ENCODE peak calls at places on chromosome 19, in four cellular contexts. One of them, this sample, is unnamed.

GRCh38 chr19:6826281-6826920 is 53.9 kb downstream of the VAV1 start:
- DNase-seq in K562: no peak
- DNase-seq in HepG2: no peak
- DNase-seq in WTC11: no peak
- DNase-seq in this sample: no peak

GRCh38 chr19:13833330-13834265 is 38.4 kb downstream of the ZSWIM4 start:
- DNase-seq in WTC11: peak
- DNase-seq in K562: peak
- DNase-seq in HepG2: peak
- DNase-seq in this sample: peak

GRCh38 chr19:57708641-57709354 is at the start of gene ZNF154:
- DNase-seq in HepG2: no peak
- DNase-seq in K562: no peak
- DNase-seq in WTC11: peak
- DNase-seq in this sample: no peak

GRCh38 chr19:52600639-52601024 is 30.5 kb downstream of the ZNF701 start:
- DNase-seq in HepG2: peak
- DNase-seq in K562: no peak
- DNase-seq in WTC11: peak
- DNase-seq in this sample: no peak

GRCh38 chr19:17757125-17757524 is 5.8 kb downstream of the FCHO1 start:
- DNase-seq in WTC11: no peak
- DNase-seq in HepG2: no peak
- DNase-seq in K562: no peak
- DNase-seq in this sample: no peak

GRCh38 chr19:6773323-6773931 is 919 bp downstream of the VAV1 start:
- DNase-seq in K562: no peak
- DNase-seq in HepG2: no peak
- DNase-seq in WTC11: no peak
- DNase-seq in this sample: no peak

GRCh38 chr19:13693933-13694332 is 70.4 kb upstream of the MRI1 start:
- DNase-seq in HepG2: no peak
- DNase-seq in WTC11: no peak
- DNase-seq in K562: no peak
- DNase-seq in this sample: no peak

GRCh38 chr19:5563941-5564612 is 3.7 kb downstream of the TINCR start:
- DNase-seq in K562: no peak
- DNase-seq in WTC11: no peak
- DNase-seq in HepG2: no peak
- DNase-seq in this sample: no peak

GRCh38 chr19:43534811-43535761 is 2.1 kb downstream of the ZNF575 start:
- DNase-seq in HepG2: peak
- DNase-seq in K562: peak
- DNase-seq in WTC11: peak
- DNase-seq in this sample: peak

GRCh38 chr19:48728882-48729645 is 9.5 kb upstream of the MAMSTR start:
- DNase-seq in WTC11: peak
- DNase-seq in HepG2: no peak
- DNase-seq in K562: no peak
- DNase-seq in this sample: no peak

GRCh38 chr19:50553134-50553703 is 15.0 kb downstream of the LRRC4B start:
- DNase-seq in HepG2: no peak
- DNase-seq in WTC11: no peak
- DNase-seq in K562: no peak
- DNase-seq in this sample: no peak

GRCh38 chr19:3982701-3983541 is 2.3 kb downstream of the EEF2 start:
- DNase-seq in WTC11: no peak
- DNase-seq in HepG2: peak
- DNase-seq in K562: no peak
- DNase-seq in this sample: no peak

GRCh38 chr19:49340069-49340864 is 5.1 kb downstream of the CD37 start:
- DNase-seq in K562: peak
- DNase-seq in HepG2: peak
- DNase-seq in WTC11: peak
- DNase-seq in this sample: peak

GRCh38 chr19:49355890-49356289 is 6.3 kb downstream of the TEAD2 start:
- DNase-seq in WTC11: no peak
- DNase-seq in HepG2: no peak
- DNase-seq in K562: no peak
- DNase-seq in this sample: no peak

GRCh38 chr19:44625531-44626066 is 12.2 kb downstream of the IGSF23 start:
- DNase-seq in K562: no peak
- DNase-seq in WTC11: no peak
- DNase-seq in HepG2: no peak
- DNase-seq in this sample: no peak

GRCh38 chr19:55436847-55437246 is 6.3 kb downstream of the SHISA7 start:
- DNase-seq in K562: no peak
- DNase-seq in HepG2: no peak
- DNase-seq in WTC11: no peak
- DNase-seq in this sample: no peak
- TF ChIP-seq ELF4 in K562: no peak
- TF ChIP-seq ELF4 in HepG2: no peak
- TF ChIP-seq ELF4 in WTC11: no peak
- TF ChIP-seq ELF4 in this sample: no peak

GRCh38 chr19:34995551-34995950 is 4.6 kb upstream of the GRAMD1A start:
- DNase-seq in WTC11: no peak
- DNase-seq in HepG2: peak
- DNase-seq in K562: no peak
- DNase-seq in this sample: no peak
- TF ChIP-seq ELF4 in WTC11: no peak
- TF ChIP-seq ELF4 in HepG2: no peak
- TF ChIP-seq ELF4 in K562: no peak
- TF ChIP-seq ELF4 in this sample: no peak

DNA sequence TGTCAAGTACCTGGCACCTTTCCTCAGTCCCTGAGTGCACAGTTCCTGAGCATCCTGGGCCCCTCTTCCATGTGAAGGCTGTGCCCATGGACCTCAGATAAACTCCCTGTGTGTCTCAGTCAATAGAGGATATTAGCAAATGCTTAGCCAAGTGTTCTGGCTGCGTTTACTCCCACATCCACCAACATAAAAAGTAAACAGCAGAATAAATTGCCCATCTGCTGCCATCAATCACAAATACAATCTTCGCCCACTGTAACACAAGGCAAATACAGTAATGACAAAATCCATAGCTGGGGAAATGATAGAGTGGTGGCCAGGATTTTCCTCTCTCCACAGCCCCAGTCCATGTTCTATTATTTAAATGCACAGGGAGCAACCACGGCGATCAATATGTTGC is 376.6 kb downstream of the UQCRFS1 start:
- DNase-seq in K562: no peak
- DNase-seq in WTC11: no peak
- DNase-seq in HepG2: no peak
- DNase-seq in this sample: no peak
- TF ChIP-seq ELF4 in K562: no peak
- TF ChIP-seq ELF4 in WTC11: no peak
- TF ChIP-seq ELF4 in HepG2: no peak
- TF ChIP-seq ELF4 in this sample: no peak

DNA sequence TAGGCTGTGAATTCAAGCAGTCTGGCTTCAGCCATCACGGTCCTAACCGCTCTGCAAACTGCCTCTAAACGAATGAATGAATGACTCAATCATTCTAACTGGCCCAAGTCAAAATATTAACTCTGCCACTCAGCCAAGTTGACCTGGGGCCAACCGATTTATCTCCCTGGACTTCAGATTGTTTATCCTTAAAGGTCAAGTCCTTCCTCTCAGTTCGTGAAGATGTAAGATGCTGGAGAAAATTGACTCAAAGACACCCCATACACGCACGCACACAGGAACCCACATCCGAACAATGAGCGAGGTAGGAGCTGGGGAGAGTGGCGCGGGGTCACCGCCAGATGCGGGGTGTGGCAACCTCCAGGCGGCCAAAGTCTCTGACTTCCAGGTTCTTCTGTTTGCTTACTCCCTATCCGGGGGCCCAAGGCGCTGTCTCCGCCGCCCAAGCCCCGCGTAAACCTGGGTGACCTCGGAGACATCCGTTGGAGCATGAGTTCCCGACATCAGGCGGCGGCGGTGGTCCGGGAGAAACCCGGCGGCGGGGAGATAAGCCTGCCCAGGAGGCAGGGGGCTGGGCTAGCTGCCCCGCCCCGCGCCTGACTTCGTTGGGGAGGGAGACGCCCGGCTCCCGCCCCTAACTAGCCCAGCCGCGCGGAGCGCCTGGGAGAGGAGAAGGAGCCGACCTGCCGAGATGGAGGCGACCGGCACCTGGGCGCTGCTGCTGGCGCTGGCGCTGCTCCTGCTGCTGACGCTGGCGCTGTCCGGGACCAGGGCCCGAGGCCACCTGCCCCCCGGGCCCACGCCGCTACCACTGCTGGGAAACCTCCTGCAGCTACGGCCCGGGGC is at the start of gene CYP2S1:
- DNase-seq in WTC11: peak
- DNase-seq in HepG2: no peak
- DNase-seq in K562: peak
- DNase-seq in this sample: peak
- TF ChIP-seq ELF4 in WTC11: no peak
- TF ChIP-seq ELF4 in HepG2: no peak
- TF ChIP-seq ELF4 in K562: no peak
- TF ChIP-seq ELF4 in this sample: no peak

GRCh38 chr19:32876919-32877285 is 7.3 kb upstream of the SLC7A9 start:
- DNase-seq in HepG2: no peak
- DNase-seq in K562: no peak
- DNase-seq in WTC11: no peak
- DNase-seq in this sample: no peak
- TF ChIP-seq ELF4 in HepG2: no peak
- TF ChIP-seq ELF4 in K562: no peak
- TF ChIP-seq ELF4 in WTC11: no peak
- TF ChIP-seq ELF4 in this sample: no peak